ENCODE peak calls at places on chromosomes 11 and 22, in ten cellular contexts. W is breast epithelium, P is heart left ventricle, B is BJ, L is Panc1, N is NB4, O is esophagus squamous epithelium, G is RWPE2, D is A549, R is tibial nerve. A is an unnamed sample.
A peak's percentile ranks its signal among the peaks of the same experiment; 100 is the strongest.

GRCh38 chr11:20080032-20080685 is 80.1 kb downstream of the DBX1 start:
- DNase-seq in O (no peak), P (no peak), L (no peak), B (no peak), D (no peak), W (no peak), N (no peak), G (no peak), R (no peak), A (no peak)

GRCh38 chr11:60942970-60943565 is 8.9 kb downstream of the SLC15A3 start:
- DNase-seq in B (no peak), G (no peak), P (no peak), O (no peak), L (no peak), D (no peak), W (no peak), N (no peak), R (no peak), A (no peak)

GRCh38 chr11:10392680-10393079 is 62.4 kb upstream of the AMPD3 start:
- DNase-seq in W (no peak), B (no peak), G (no peak), P (no peak), D (no peak), L (no peak), O (no peak), R (no peak), N (no peak), A (no peak)

GRCh38 chr11:130874955-130875531 is 41.2 kb downstream of the SNX19 start:
- DNase-seq in P (no peak), D (no peak), N (no peak), L (no peak), G (no peak), B (no peak), W (no peak), R (no peak), O (no peak), A (no peak)

GRCh38 chr11:14454861-14455632 is 44.6 kb downstream of the COPB1 start:
- DNase-seq in R (no peak), L (peak; percentile 28), P (no peak), N (peak; percentile 22), D (peak; percentile 37), W (no peak), B (no peak), O (no peak), G (no peak), A (no peak)

GRCh38 chr22:36145881-36146280 is 14.7 kb downstream of the APOL3 start:
- DNase-seq in R (no peak), N (no peak), G (no peak), L (no peak), O (no peak), W (no peak), P (no peak), D (no peak), B (no peak), A (no peak)

GRCh38 chr11:70141490-70142014 is 61.5 kb upstream of the FADD start:
- DNase-seq in R (no peak), D (no peak), O (no peak), N (no peak), W (no peak), B (no peak), P (no peak), L (no peak), G (no peak), A (no peak)

GRCh38 chr11:112784323-112785073 is 176.7 kb upstream of the NCAM1 start:
- DNase-seq in D (no peak), R (peak; percentile 43), W (no peak), L (no peak), G (no peak), B (no peak), P (peak; percentile 85), N (no peak), O (no peak), A (peak; percentile 40)

GRCh38 chr11:35292290-35292689 is 127.1 kb downstream of the SLC1A2 start:
- DNase-seq in W (no peak), N (no peak), O (no peak), P (no peak), B (no peak), L (no peak), R (no peak), G (no peak), D (no peak), A (no peak)

GRCh38 chr11:1310772-1311468 is 1.5 kb upstream of the TOLLIP start:
- DNase-seq in P (no peak), N (peak; percentile 91), W (no peak), R (no peak), B (no peak), O (no peak), G (no peak), D (no peak), L (no peak), A (no peak)
- TF ChIP-seq CTCF in P (no peak), N (peak; percentile 21), W (no peak), R (no peak), B (no peak), O (no peak), G (no peak), D (no peak), L (no peak), A (no peak)

GRCh38 chr22:43418079-43418825 is 6.4 kb downstream of the MPPED1 start:
- DNase-seq in L (no peak), R (no peak), D (no peak), P (peak; percentile 20), G (no peak), W (no peak), N (no peak), O (no peak), B (no peak), A (no peak)
- TF ChIP-seq CTCF in L (no peak), R (no peak), D (no peak), P (no peak), G (no peak), W (no peak), N (no peak), O (no peak), B (no peak), A (no peak)

GRCh38 chr22:42692239-42693054 is 28.2 kb downstream of the A4GALT start:
- DNase-seq in L (no peak), W (no peak), D (peak; percentile 38), P (peak; percentile 49), B (no peak), N (peak; percentile 21), G (no peak), O (no peak), R (no peak), A (no peak)
- TF ChIP-seq CTCF in L (no peak), W (no peak), D (no peak), P (no peak), B (no peak), N (peak; percentile 21), G (peak; percentile 8), O (no peak), R (no peak), A (no peak)

DNA sequence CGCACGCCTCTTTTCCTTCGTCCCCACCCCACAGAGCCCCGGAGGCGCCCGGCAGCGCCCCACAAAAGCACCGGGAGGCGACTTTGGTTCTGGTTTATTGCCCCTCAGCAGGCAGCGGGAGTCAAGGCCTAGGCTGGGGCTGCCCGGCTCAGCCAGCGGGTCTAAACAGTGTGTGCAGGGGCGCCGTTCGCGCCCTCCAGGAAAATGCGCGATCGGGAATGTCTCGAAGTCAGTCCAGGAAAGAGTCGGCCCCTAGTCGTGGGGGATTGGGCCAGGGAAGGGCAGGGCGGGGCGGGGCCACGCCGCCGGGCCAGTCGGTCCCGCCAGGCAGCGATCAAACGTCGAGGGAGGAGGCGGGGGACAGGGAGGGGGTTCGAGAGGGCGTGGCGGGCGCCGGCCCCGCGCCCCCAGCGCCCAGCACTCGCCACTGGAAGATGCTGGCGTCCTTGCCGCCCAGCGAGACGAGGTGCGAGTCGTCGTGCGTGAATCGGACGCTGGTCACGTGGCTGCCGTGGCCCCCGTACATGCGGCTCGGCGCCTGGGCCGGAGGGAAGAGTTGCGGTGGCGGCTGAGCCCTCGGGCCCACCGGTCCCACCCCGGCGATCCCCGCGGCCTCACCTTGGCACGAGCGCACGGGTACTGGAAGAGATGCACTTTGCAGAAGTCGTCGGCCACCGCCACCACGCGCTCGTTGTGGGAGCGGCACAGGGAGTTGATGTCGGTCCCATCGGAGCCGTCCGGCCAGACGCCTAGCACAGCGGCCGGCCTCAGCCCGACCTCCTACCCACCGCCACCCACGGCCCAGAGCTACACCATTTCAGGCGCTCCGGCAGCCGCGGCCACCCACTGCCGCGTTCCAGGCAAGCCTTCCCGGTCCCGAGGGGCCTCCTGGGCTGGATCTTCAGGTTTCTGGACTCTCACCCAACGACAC is 741 bp upstream of the MTA2 start:
- DNase-seq in P (peak; percentile 82), N (no peak), O (no peak), W (peak; percentile 72), L (no peak), B (no peak), G (no peak), D (peak; percentile 37), R (peak; percentile 62), A (no peak)
- TF ChIP-seq CTCF in P (no peak), N (no peak), O (no peak), W (no peak), L (no peak), B (no peak), G (peak; percentile 18), D (no peak), R (no peak), A (no peak)

DNA sequence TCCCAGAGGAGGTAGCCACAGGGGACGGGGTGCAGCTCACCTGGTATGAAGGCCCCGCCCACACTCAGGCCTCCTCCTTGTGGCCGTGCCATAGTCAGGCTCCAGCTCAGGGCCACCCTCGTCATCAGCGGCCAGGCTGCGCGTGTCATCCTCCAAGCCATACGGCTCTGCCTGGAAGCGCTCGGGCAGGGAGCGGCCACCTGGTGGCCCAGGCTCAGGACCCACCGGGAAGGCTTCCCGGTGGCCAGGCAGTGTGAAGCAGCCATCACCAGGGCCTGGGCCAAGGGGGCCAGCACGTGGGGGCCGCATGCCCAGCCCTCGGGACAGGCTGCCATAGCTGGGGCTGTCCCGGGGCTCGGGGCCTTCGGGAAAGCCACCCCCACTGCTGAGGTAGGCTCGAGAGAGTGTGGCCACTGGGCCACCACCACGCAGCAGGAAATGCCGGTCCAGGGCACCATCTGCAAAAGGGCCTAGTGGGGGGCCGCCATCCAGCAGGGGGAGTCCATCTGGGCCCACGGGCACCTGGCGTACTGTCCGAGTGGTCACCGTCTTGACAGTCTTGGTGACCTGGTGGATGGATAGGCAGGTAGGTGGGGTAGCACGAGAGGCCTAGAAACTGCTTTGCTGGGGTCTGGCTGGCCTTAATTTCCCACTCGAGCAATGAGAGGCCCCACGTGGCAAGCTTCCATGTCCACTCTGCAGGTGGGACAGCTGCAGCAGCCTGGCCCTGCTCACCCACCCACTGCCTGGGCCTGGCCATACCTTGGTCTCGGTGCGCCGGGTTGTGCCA is 35.3 kb downstream of the ARVCF start:
- DNase-seq in R (no peak), L (no peak), O (no peak), B (no peak), G (no peak), P (peak; percentile 62), W (no peak), N (no peak), D (no peak), A (no peak)
- TF ChIP-seq CTCF in R (no peak), L (no peak), O (no peak), B (no peak), G (no peak), P (no peak), W (no peak), N (no peak), D (no peak), A (no peak)